ENCODE peak calls at places on chromosomes 13 and 19, in four cellular contexts. One of them, this sample, is unnamed. For H3K27me3 and H3K4me1, the result is how much of the 10 kb centered on the place peaks cover.

GRCh38 chr13:49326222-49326917 is 78.6 kb downstream of the CDADC1 start:
- DNase-seq in body of pancreas: no peak
- DNase-seq in breast epithelium: no peak
- DNase-seq in gastrocnemius medialis: no peak
- DNase-seq in this sample: no peak

GRCh38 chr19:42396248-42396541 is 6.1 kb upstream of the CNFN start:
- DNase-seq in body of pancreas: no peak
- DNase-seq in breast epithelium: no peak
- DNase-seq in gastrocnemius medialis: peak
- DNase-seq in this sample: no peak

GRCh38 chr19:16589917-16590316 is 17.7 kb upstream of the SLC35E1 start:
- DNase-seq in body of pancreas: no peak
- DNase-seq in breast epithelium: no peak
- DNase-seq in gastrocnemius medialis: no peak
- DNase-seq in this sample: no peak

GRCh38 chr19:6423499-6424189 is 967 bp downstream of the KHSRP start:
- DNase-seq in body of pancreas: no peak
- DNase-seq in breast epithelium: no peak
- DNase-seq in gastrocnemius medialis: no peak
- DNase-seq in this sample: peak

GRCh38 chr19:45211751-45212381 is 33.3 kb downstream of the BLOC1S3 start:
- DNase-seq in body of pancreas: peak
- DNase-seq in breast epithelium: peak
- DNase-seq in gastrocnemius medialis: no peak
- DNase-seq in this sample: peak

GRCh38 chr13:109211616-109212015 is 574.8 kb downstream of the IRS2 start:
- DNase-seq in body of pancreas: no peak
- DNase-seq in breast epithelium: peak
- DNase-seq in gastrocnemius medialis: no peak
- DNase-seq in this sample: no peak

GRCh38 chr13:112069063-112069726 is 2.2 kb downstream of the SOX1 start:
- DNase-seq in body of pancreas: no peak
- DNase-seq in breast epithelium: no peak
- DNase-seq in gastrocnemius medialis: no peak
- DNase-seq in this sample: peak

GRCh38 chr19:29323972-29324680 is 111.2 kb upstream of the UQCRFS1 start:
- DNase-seq in body of pancreas: no peak
- DNase-seq in breast epithelium: no peak
- DNase-seq in gastrocnemius medialis: no peak
- DNase-seq in this sample: no peak

GRCh38 chr13:112445411-112446271 is 69.5 kb downstream of the SPACA7 start:
- DNase-seq in body of pancreas: no peak
- DNase-seq in breast epithelium: peak
- DNase-seq in gastrocnemius medialis: no peak
- DNase-seq in this sample: peak

GRCh38 chr13:84645196-84646071 is 763.2 kb upstream of the SLITRK1 start:
- DNase-seq in body of pancreas: peak
- DNase-seq in breast epithelium: no peak
- DNase-seq in gastrocnemius medialis: no peak
- DNase-seq in this sample: no peak

GRCh38 chr19:42872608-42873007 is 6.9 kb downstream of the PSG1 start:
- DNase-seq in body of pancreas: no peak
- DNase-seq in breast epithelium: no peak
- DNase-seq in gastrocnemius medialis: no peak
- DNase-seq in this sample: no peak

GRCh38 chr19:4829001-4829712 is 2.4 kb downstream of the TICAM1 start:
- DNase-seq in body of pancreas: peak
- DNase-seq in breast epithelium: no peak
- DNase-seq in gastrocnemius medialis: no peak
- DNase-seq in this sample: peak

GRCh38 chr19:13784731-13785452 is 10.4 kb upstream of the ZSWIM4 start:
- DNase-seq in body of pancreas: peak
- DNase-seq in breast epithelium: peak
- DNase-seq in gastrocnemius medialis: peak
- DNase-seq in this sample: peak

GRCh38 chr13:75480691-75481175 is 1.2 kb downstream of the TBC1D4 start:
- DNase-seq in body of pancreas: peak
- DNase-seq in breast epithelium: peak
- DNase-seq in gastrocnemius medialis: peak
- DNase-seq in this sample: peak

GRCh38 chr19:3479819-3480215 is 508 bp downstream of the SMIM24 start:
- DNase-seq in body of pancreas: no peak
- DNase-seq in breast epithelium: no peak
- DNase-seq in gastrocnemius medialis: no peak
- DNase-seq in this sample: no peak

GRCh38 chr13:102977471-102977870 is 88.7 kb downstream of the SLC10A2 start:
- DNase-seq in body of pancreas: no peak
- DNase-seq in breast epithelium: no peak
- DNase-seq in gastrocnemius medialis: no peak
- DNase-seq in this sample: no peak

GRCh38 chr19:34832581-34833112 is 59.6 kb upstream of the ZNF599 start:
- DNase-seq in body of pancreas: no peak
- DNase-seq in breast epithelium: no peak
- DNase-seq in gastrocnemius medialis: no peak
- DNase-seq in this sample: no peak

GRCh38 chr13:26074706-26075105 is 22.9 kb upstream of the SHISA2 start:
- DNase-seq in body of pancreas: no peak
- DNase-seq in breast epithelium: no peak
- DNase-seq in gastrocnemius medialis: no peak
- DNase-seq in this sample: no peak

GRCh38 chr19:16359074-16359473 is 34.4 kb downstream of the KLF2 start:
- DNase-seq in body of pancreas: no peak
- DNase-seq in breast epithelium: peak
- DNase-seq in gastrocnemius medialis: no peak
- DNase-seq in this sample: no peak

GRCh38 chr13:40388617-40389016 is 277.8 kb downstream of the FOXO1 start:
- DNase-seq in body of pancreas: no peak
- DNase-seq in breast epithelium: peak
- DNase-seq in gastrocnemius medialis: peak
- DNase-seq in this sample: peak

GRCh38 chr19:719081-719512 is 10.4 kb downstream of the PALM start:
- DNase-seq in body of pancreas: peak
- DNase-seq in breast epithelium: no peak
- DNase-seq in gastrocnemius medialis: peak
- DNase-seq in this sample: no peak

GRCh38 chr19:720691-721160 is 12.0 kb downstream of the PALM start:
- DNase-seq in body of pancreas: no peak
- DNase-seq in breast epithelium: no peak
- DNase-seq in gastrocnemius medialis: no peak
- DNase-seq in this sample: no peak

GRCh38 chr19:718251-719024 is 9.7 kb downstream of the PALM start:
- DNase-seq in body of pancreas: no peak
- DNase-seq in breast epithelium: no peak
- DNase-seq in gastrocnemius medialis: no peak
- DNase-seq in this sample: no peak

GRCh38 chr19:722553-723101 is 13.9 kb downstream of the PALM start:
- DNase-seq in body of pancreas: no peak
- DNase-seq in breast epithelium: no peak
- DNase-seq in gastrocnemius medialis: no peak
- DNase-seq in this sample: peak

DNA sequence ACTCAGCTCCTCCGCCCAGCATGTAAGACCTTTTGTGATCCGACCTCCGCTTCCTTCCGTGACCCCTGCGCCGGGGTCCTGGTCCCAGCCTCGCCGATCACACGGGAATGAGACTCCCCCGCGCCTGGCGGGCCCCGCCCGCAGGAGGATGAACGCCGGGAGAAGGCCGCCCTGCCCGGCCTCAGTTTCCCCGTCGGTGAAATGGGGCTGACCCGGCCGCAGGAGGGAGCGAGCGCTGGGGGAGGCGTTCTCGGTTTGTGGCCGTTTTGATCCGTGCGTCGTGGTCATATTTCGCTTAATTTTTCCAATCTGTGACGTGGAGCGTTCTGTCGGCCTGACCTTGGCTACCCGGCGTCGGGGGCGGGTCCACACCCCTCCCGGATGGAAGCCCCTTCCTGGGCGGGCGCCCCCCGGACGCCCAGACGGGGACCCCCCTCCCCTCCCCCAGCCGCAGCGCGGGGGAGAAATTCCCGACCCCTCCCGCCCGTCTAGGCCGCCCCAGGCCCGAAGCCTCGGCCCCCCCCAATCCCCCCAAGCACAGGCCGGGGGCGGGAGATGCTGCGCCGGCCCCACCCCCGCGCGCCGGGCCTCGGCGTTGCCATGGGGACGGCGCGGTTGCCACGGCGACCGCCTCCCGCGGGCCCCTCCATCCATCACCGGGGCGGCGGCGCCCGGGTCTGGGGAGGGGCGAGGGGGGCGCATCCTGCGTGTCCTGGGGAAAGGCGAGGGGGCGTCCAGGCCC is 11.1 kb downstream of the PALM start:
- DNase-seq in body of pancreas: no peak
- DNase-seq in breast epithelium: no peak
- DNase-seq in gastrocnemius medialis: no peak
- DNase-seq in this sample: no peak
- H3K27me3 ChIP-seq in body of pancreas: under half
- H3K27me3 ChIP-seq in breast epithelium: under half
- H3K27me3 ChIP-seq in gastrocnemius medialis: under half
- H3K27me3 ChIP-seq in this sample: under half

DNA sequence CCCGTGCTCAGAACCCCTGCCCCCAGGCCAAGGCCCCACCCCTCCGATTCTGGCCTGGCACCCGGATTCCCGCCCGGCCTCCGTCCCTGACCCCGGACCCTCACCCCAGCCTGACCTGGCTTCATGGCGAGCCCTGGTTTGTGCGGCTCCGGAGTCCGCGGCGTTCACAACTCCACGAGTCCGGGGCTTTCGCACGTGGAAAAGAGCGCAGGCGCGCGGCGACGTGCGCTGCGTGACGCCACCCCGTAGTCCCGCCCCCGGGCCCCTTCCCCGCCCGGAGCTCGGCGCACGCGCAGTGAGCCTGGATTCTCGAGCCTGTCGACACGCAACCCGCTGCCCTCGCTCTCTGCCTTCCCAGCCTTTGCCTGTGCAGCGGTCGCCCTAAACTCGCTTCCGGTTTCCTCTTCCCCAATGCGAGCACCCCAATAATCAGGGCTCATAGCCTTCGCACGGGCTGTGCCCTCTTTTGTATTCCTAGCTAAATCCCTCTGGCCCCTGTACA is at the start of gene FBL:
- DNase-seq in body of pancreas: peak
- DNase-seq in breast epithelium: peak
- DNase-seq in gastrocnemius medialis: peak
- DNase-seq in this sample: peak
- TF ChIP-seq POLR2A in body of pancreas: peak
- TF ChIP-seq POLR2A in breast epithelium: peak
- TF ChIP-seq POLR2A in gastrocnemius medialis: peak
- TF ChIP-seq POLR2A in this sample: no peak

DNA sequence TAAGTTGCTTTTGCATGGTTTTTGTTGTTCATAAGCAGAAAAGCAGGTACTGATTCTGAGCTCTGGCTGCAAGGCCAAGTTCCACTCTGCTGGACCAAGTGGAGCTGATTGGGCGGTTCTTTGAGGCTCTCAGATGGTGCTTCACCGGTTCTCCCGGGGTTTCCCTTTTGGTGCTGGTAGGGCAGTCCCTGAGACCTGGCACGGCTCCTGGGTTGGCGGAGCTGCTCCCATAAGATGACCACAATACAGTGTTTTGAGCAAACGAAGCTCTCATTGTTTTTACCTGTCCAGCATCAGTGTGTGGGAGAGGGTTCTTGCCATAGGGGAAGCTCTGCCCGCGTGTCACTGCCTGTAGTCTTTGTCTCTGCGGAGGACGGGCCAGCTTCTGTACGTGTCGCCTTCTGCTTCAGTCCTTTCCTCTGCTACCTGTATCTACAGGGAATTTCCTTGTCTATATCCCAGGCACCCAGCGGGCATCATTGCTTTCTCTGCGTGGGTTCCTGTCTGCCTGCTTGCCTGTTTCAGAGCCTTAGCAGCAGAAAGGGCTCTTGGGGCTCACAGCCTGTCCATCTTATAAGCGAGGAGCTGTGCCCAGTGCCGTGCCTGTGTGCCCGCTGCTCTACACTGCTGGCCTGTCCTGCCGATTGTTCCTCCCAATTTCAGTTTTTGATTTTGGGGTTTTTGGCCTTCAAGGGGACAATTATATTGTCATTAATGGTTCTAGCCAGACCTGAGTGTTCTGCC is 2.3 kb downstream of the U2AF2 start:
- DNase-seq in body of pancreas: peak
- DNase-seq in breast epithelium: no peak
- DNase-seq in gastrocnemius medialis: no peak
- DNase-seq in this sample: no peak
- H3K4me1 ChIP-seq in body of pancreas: under half
- H3K4me1 ChIP-seq in breast epithelium: under half
- H3K4me1 ChIP-seq in gastrocnemius medialis: under half
- H3K4me1 ChIP-seq in this sample: half or more

GRCh38 chr19:55440411-55441105 is 2.5 kb downstream of the SHISA7 start:
- DNase-seq in body of pancreas: no peak
- DNase-seq in breast epithelium: no peak
- DNase-seq in gastrocnemius medialis: no peak
- DNase-seq in this sample: no peak

GRCh38 chr19:55443045-55443823 is at the start of gene SHISA7:
- DNase-seq in body of pancreas: no peak
- DNase-seq in breast epithelium: no peak
- DNase-seq in gastrocnemius medialis: no peak
- DNase-seq in this sample: no peak

GRCh38 chr19:55442372-55443044 is 592 bp downstream of the SHISA7 start:
- DNase-seq in body of pancreas: no peak
- DNase-seq in breast epithelium: no peak
- DNase-seq in gastrocnemius medialis: no peak
- DNase-seq in this sample: no peak

GRCh38 chr19:55441692-55442321 is 1.3 kb downstream of the SHISA7 start:
- DNase-seq in body of pancreas: no peak
- DNase-seq in breast epithelium: no peak
- DNase-seq in gastrocnemius medialis: no peak
- DNase-seq in this sample: no peak

GRCh38 chr19:55441319-55441691 is 1.8 kb downstream of the SHISA7 start:
- DNase-seq in body of pancreas: no peak
- DNase-seq in breast epithelium: no peak
- DNase-seq in gastrocnemius medialis: no peak
- DNase-seq in this sample: no peak
- H3K27me3 ChIP-seq in body of pancreas: under half
- H3K27me3 ChIP-seq in breast epithelium: half or more
- H3K27me3 ChIP-seq in gastrocnemius medialis: half or more
- H3K27me3 ChIP-seq in this sample: half or more